ENCODE peak calls at places on chromosomes 16 and 17, in seven cellular contexts. M, K, O, R, A, P and N are unnamed samples.

GRCh38 chr16:57104706-57105105 is 12.3 kb downstream of the CPNE2 start:
- DNase-seq in P (no peak), K (no peak), O (no peak), A (no peak), R (no peak), M (no peak), N (no peak)

GRCh38 chr16:88681709-88682451 is 4.4 kb downstream of the SNAI3 start:
- DNase-seq in K (no peak), M (peak; percentile 36), A (peak; percentile 15), P (peak; percentile 76), O (peak; percentile 79), R (peak; percentile 55), N (no peak)

GRCh38 chr17:28854457-28855382 is at the start of gene ERAL1:
- DNase-seq in O (peak; percentile 85), A (peak; percentile 86), P (peak; percentile 85), M (peak; percentile 91), K (peak; percentile 82), R (peak; percentile 79), N (peak; percentile 77)

GRCh38 chr17:7582401-7583252 is 1.0 kb upstream of the MPDU1 start:
- DNase-seq in K (no peak), A (no peak), M (no peak), O (no peak), P (no peak), R (no peak), N (no peak)

GRCh38 chr17:82051776-82052637 is at the start of the genes GPS1 and RFNG:
- DNase-seq in A (peak; percentile 16), P (peak; percentile 83), R (peak; percentile 84), O (peak; percentile 87), M (peak; percentile 81), K (peak; percentile 68), N (peak; percentile 46)

GRCh38 chr17:58316260-58316960 is 12.2 kb downstream of the TSPOAP1 start:
- DNase-seq in M (no peak), O (peak; percentile 37), R (no peak), K (no peak), A (no peak), P (no peak), N (no peak)

GRCh38 chr16:85137323-85138072 is 25.2 kb upstream of the CIBAR2 start:
- DNase-seq in O (no peak), A (peak; percentile 85), K (peak; percentile 45), P (no peak), M (peak; percentile 95), R (peak; percentile 96), N (peak; percentile 82)

GRCh38 chr17:60398227-60398959 is 6.5 kb upstream of the USP32 start:
- DNase-seq in M (no peak), P (no peak), K (no peak), R (no peak), O (no peak), A (no peak), N (no peak)

GRCh38 chr17:82331345-82331939 is 2.1 kb downstream of the SECTM1 start:
- DNase-seq in A (no peak), R (no peak), P (no peak), K (no peak), M (no peak), O (no peak), N (no peak)

GRCh38 chr17:27802962-27803680 is 2.8 kb upstream of the NOS2 start:
- DNase-seq in K (no peak), A (no peak), R (no peak), M (no peak), O (no peak), P (no peak), N (no peak)

GRCh38 chr16:56980792-56981724 is 8.3 kb upstream of the NLRC5 start:
- DNase-seq in A (no peak), R (no peak), M (no peak), K (no peak), O (no peak), P (no peak), N (no peak)

DNA sequence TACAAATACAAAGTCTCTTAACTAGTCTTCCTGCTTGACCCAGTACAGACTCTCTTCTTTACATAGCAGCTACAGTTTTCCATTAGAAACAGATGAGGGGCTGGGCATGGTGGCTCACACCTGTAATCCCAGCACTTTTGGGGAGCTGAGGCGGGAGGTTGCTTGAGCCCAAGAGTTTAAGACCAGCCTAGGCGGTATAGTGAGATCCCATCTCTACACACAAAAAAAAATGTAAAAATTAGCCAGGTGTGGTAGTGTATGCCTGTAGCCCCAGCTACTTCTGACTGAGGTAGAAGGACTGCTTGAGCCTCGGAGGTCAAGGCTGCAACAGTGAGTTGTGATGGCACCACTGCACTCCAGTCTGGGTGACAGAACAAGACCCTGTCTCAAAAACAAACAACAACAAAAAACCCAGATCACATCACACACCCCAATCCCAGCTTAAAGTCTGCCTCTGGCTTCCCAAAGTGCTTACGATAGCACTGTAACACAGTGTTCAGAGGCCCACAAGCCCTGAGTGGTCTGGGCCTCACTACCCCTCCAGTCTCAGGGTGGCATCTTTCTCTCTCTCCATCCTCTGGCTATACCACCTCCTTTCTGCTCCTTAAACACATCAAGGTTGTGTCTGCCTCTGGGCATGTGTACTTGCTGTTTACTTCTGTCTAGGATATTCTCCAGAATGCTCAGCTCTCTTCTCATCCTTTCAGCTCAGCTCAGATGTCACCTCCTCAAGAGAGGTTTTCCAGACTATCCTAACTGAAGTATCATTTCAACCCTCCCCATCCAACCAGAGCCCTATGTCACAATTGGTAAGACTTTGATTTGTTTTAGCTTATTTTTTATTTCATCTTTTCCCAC is 4.0 kb downstream of the MMD start:
- DNase-seq in P (no peak), O (no peak), R (no peak), M (no peak), K (no peak), A (no peak), N (no peak)
- H3K27ac ChIP-seq in P (no peak overlapping the region), O (no peak overlapping the region), R (peak overlapping the region; percentile 89), M (no peak overlapping the region), K (no peak overlapping the region), A (no peak overlapping the region), N (no peak overlapping the region)

DNA sequence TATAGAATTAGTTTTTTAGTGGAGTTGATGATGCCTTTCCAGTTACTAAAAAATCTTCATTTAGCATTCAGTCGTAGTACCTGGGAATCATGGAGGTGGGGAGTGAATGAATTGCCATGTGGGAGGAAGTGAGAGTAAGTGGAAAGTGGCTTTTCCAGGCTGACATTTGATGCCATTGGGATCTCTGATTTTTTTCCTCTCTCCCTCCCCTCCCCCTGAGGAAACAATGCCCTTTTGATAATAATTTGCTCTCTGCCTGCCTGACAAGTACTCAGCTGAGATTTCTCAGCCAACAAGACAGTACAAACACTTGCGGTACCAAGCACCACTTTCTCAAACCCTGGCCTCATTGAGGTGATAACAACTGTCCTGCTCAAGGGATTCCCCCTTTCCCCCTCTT is 2.2 kb downstream of the UBE2Z start:
- DNase-seq in K (peak; percentile 44), P (no peak), M (no peak), R (no peak), A (no peak), O (no peak), N (no peak)
- H3K4me3 ChIP-seq in K (peak overlapping the region; percentile 85), P (no peak overlapping the region), M (no peak overlapping the region), R (peak overlapping the region; percentile 92), A (no peak overlapping the region), O (no peak overlapping the region), N (no peak overlapping the region)

DNA sequence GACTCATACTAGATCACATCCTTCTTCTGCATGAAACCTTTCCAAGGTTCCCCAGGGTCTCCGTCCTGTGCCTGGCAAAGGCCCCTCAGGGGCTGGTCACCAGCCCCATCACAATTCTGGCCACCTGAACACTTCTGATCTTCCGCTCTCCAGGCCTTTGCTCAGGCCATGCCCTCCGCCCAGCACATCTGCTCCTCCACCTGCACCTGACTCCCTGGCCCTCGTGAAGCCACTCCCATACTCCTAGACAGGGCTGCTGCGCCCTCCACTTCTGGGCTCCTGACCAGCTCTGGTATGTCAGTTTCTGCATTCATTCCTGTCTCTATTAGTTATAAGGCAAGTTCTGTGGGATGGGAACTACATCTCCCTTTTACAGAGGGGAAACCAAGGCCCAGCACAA is 1.9 kb upstream of the MYL11 start:
- DNase-seq in M (no peak), K (no peak), P (no peak), R (no peak), A (no peak), O (no peak), N (no peak)
- H3K36me3 ChIP-seq in M (no peaks in the 10 kb centered on the region), K (no peaks in the 10 kb centered on the region), P (no peaks in the 10 kb centered on the region), R (no peaks in the 10 kb centered on the region), A (no peaks in the 10 kb centered on the region), O (no peaks in the 10 kb centered on the region), N (no peaks in the 10 kb centered on the region)

GRCh38 chr16:19020689-19021088 is 37.0 kb downstream of the TMC7 start:
- DNase-seq in R (no peak), M (no peak), P (no peak), O (no peak), K (no peak), A (no peak), N (no peak)
- H3K27ac ChIP-seq in R (no peak overlapping the region), M (no peak overlapping the region), P (no peak overlapping the region), O (no peak overlapping the region), K (no peak overlapping the region), A (no peak overlapping the region), N (no peak overlapping the region)

DNA sequence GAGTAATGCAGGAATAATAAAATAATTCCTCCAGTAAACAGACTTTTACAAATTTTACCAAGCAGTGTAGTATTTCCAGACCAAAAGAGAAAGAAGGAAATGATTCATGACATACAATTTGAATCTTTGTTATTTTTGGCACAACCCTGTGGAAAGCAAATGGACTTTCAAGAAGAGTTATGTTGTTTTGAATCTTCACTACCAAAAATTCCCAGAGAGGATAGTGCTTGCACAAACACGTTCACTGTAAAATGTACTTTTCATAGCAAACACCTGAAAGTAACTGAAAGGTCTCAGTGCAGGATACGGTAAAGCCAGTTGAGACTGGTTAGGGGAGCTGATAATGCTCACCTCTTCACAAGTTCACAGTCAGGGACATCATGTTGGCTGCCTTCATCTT is 107.1 kb downstream of the USP22 start:
- DNase-seq in R (no peak), K (peak; percentile 84), P (peak; percentile 13), A (peak; percentile 75), M (no peak), O (no peak), N (no peak)
- H3K4me3 ChIP-seq in R (no peak overlapping the region), K (peak overlapping the region; percentile 36), P (no peak overlapping the region), A (no peak overlapping the region), M (no peak overlapping the region), O (no peak overlapping the region), N (peak overlapping the region; percentile 9)

GRCh38 chr16:50298591-50299507 is 32.5 kb downstream of the ADCY7 start:
- DNase-seq in R (no peak), O (no peak), P (no peak), K (no peak), M (peak; percentile 4), A (no peak), N (no peak)
- H3K36me3 ChIP-seq in R (no peaks in the 10 kb centered on the region), O (peaks cover 58% of the 10 kb centered on the region), P (no peaks in the 10 kb centered on the region), K (no peaks in the 10 kb centered on the region), M (no peaks in the 10 kb centered on the region), A (peaks cover under 1% of the 10 kb centered on the region), N (no peaks in the 10 kb centered on the region)

DNA sequence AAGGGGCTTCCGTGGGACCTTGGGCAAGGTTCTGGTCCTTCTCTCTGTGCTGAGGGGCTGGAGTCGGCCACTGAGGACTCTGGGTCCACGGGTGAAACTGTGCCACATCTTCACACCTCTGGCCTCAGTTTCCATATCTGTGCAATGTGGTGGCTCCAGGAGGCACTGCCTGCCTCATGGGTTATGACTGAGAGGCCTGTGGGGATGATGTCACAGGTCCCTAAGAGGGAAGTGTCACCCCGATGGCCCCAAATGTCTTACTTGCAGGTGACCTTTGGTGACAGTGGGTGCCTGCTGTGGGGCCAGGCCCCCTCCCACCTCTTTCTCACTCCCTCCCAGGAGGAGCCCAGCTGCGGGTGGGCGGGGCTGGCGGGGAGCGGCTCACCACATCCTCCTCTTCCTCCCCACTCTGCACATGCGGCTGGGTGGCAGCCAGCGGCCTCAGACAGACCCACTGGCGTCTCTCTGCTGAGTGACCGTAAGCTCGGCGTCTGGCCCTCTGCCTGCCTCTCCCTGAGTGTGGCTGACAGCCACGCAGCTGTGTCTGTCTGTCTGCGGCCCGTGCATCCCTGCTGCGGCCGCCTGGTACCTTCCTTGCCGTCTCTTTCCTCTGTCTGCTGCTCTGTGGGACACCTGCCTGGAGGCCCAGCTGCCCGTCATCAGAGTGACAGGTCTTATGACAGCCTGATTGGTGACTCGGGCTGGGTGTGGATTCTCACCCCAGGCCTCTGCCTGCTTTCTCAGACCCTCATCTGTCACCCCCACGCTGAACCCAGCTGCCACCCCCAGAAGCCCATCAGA is at the start of gene IL21R:
- DNase-seq in K (no peak), M (peak; percentile 38), A (peak; percentile 61), R (peak; percentile 73), O (peak; percentile 94), P (peak; percentile 74), N (peak; percentile 15)
- H3K27ac ChIP-seq in K (no peak within 1 kb of the TSS), M (no peak within 1 kb of the TSS), A (peak within 1 kb of the TSS; percentile 8), R (no peak within 1 kb of the TSS), O (peak within 1 kb of the TSS; percentile 85), P (peak within 1 kb of the TSS; percentile 69), N (no peak within 1 kb of the TSS)